ENCODE peak calls at places on chromosomes 2 and 18, in eight cellular contexts. U, X, A, O, B, G, V and R are unnamed samples.
A peak's percentile ranks its signal among the peaks of the same experiment; 100 is the strongest.

GRCh38 chr18:79554321-79554720 is 125.3 kb upstream of the CTDP1 start:
- DNase-seq in G (no peak), V (no peak), A (no peak), B (no peak), O (no peak), U (no peak), X (no peak), R (no peak)

GRCh38 chr18:50311573-50312106 is 24.1 kb upstream of the CXXC1 start:
- DNase-seq in X (no peak), B (no peak), A (no peak), O (no peak), G (no peak), V (no peak), U (no peak), R (no peak)

GRCh38 chr2:218853766-218854165 is 5.8 kb upstream of the WNT6 start:
- DNase-seq in G (peak; percentile 72), U (peak; percentile 76), O (no peak), X (no peak), A (peak; percentile 42), B (peak; percentile 21), V (peak; percentile 57), R (peak; percentile 55)

GRCh38 chr2:235461763-235462414 is 32.0 kb upstream of the AGAP1 start:
- DNase-seq in U (no peak), X (no peak), G (no peak), A (no peak), B (no peak), V (no peak), O (no peak), R (no peak)

GRCh38 chr2:99864561-99865216 is 277.7 kb downstream of the AFF3 start:
- DNase-seq in A (no peak), G (peak; percentile 70), V (peak; percentile 63), U (no peak), B (no peak), X (no peak), O (no peak), R (peak; percentile 55)

GRCh38 chr2:120823551-120823950 is 87.9 kb downstream of the GLI2 start:
- DNase-seq in B (no peak), G (no peak), X (no peak), V (no peak), O (no peak), A (no peak), U (no peak), R (no peak)

GRCh38 chr2:176507736-176508135 is 238.5 kb downstream of the MTX2 start:
- DNase-seq in V (peak; percentile 46), G (peak; percentile 68), O (no peak), X (no peak), A (no peak), U (peak; percentile 54), B (no peak), R (peak; percentile 59)

GRCh38 chr2:203750669-203751068 is 44.2 kb downstream of the CD28 start:
- DNase-seq in U (no peak), O (no peak), A (no peak), G (no peak), B (no peak), X (no peak), V (no peak), R (no peak)

GRCh38 chr2:143171817-143172216 is 42.6 kb downstream of the ARHGAP15 start:
- DNase-seq in O (no peak), V (peak; percentile 33), X (peak; percentile 43), U (no peak), G (peak; percentile 16), B (no peak), A (peak; percentile 20), R (no peak)

GRCh38 chr2:156704612-156705011 is 268.4 kb downstream of the GPD2 start:
- DNase-seq in G (no peak), O (no peak), B (no peak), A (no peak), X (no peak), V (no peak), U (no peak), R (no peak)

GRCh38 chr2:188024811-188025210 is 266.9 kb upstream of the GULP1 start:
- DNase-seq in X (no peak), G (peak; percentile 13), O (no peak), B (no peak), A (no peak), V (no peak), U (no peak), R (no peak)

GRCh38 chr2:135840601-135841000 is 3.6 kb upstream of the LCT start:
- DNase-seq in O (no peak), G (no peak), X (no peak), B (no peak), U (no peak), A (no peak), V (peak; percentile 48), R (no peak)

GRCh38 chr2:156947261-156947660 is 310.2 kb upstream of the GALNT5 start:
- DNase-seq in A (peak; percentile 3), O (no peak), X (no peak), V (peak; percentile 36), U (no peak), G (no peak), B (no peak), R (no peak)

GRCh38 chr2:8002765-8003393 is 679.0 kb upstream of the ID2 start:
- DNase-seq in V (no peak), B (no peak), G (no peak), X (no peak), A (no peak), U (no peak), O (no peak), R (no peak)

GRCh38 chr18:63004466-63005089 is 289.2 kb downstream of the PHLPP1 start:
- DNase-seq in A (no peak), B (no peak), V (no peak), O (no peak), X (no peak), U (no peak), G (no peak), R (no peak)

GRCh38 chr2:197197808-197198409 is 112.7 kb downstream of the ANKRD44 start:
- DNase-seq in O (no peak), A (no peak), U (no peak), B (no peak), G (no peak), X (no peak), V (no peak), R (no peak)
- H3K79me2 ChIP-seq in O (no peaks in the 10 kb centered on the region), A (no peaks in the 10 kb centered on the region), U (no peaks in the 10 kb centered on the region), B (no peaks in the 10 kb centered on the region), G (no peaks in the 10 kb centered on the region), X (no peaks in the 10 kb centered on the region), V (no peaks in the 10 kb centered on the region), R (no peaks in the 10 kb centered on the region)

DNA sequence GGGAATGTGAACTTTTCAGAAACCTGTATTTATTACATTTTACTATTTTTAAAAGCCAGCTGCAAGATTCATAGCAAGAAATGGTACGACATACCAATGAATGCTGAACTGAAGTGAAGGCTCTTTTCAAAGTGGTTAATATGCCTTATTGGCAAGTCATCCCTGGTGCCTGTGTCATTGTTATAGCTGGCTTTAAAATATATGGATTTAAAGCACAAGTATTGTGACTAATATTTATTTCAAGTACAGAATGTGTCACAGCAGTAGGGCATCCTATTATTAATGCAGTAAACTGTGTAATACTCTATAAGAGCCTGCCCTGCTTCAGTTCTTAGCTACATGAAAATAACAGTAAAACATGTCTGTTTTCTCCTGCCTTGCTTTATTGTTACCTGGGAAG is 10.8 kb downstream of the TSHZ1 start:
- DNase-seq in U (no peak), G (no peak), X (no peak), A (no peak), B (no peak), V (peak; percentile 40), O (no peak), R (no peak)
- H3K4me3 ChIP-seq in U (no peak overlapping the region), G (no peak overlapping the region), X (no peak overlapping the region), A (no peak overlapping the region), B (no peak overlapping the region), V (no peak overlapping the region), O (no peak overlapping the region), R (no peak overlapping the region)

DNA sequence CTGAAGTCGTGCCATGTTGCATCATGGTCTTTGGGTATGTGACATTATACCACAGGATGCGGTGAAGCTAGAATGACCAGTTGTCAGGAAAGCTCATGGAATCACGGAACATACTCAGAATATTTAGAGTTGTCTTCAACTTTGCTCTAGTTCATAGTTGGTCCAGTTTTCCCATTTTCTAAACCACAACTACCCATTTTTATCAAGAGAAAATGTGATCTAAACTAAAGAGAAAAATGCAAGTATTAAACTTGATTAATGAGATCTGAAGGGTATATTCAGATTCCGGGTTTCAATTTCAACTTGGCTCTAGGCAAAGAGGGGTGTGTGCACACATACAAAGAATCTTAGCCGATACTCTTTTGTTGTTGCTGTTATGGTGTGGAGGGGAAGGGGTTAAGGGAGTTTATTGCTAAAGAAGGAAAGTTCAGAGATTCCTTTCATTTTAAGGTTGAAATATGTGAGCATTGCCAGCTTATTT is 516.5 kb upstream of the ZEB2 start:
- DNase-seq in G (peak; percentile 53), O (no peak), B (no peak), V (peak; percentile 68), X (no peak), A (no peak), U (no peak), R (peak; percentile 46)
- H2AFZ ChIP-seq in G (peak overlapping the region; percentile 63), O (no peak overlapping the region), B (peak overlapping the region; percentile 54), V (peak overlapping the region; percentile 82), X (no peak overlapping the region), A (no peak overlapping the region), U (no peak overlapping the region), R (peak overlapping the region; percentile 6)

DNA sequence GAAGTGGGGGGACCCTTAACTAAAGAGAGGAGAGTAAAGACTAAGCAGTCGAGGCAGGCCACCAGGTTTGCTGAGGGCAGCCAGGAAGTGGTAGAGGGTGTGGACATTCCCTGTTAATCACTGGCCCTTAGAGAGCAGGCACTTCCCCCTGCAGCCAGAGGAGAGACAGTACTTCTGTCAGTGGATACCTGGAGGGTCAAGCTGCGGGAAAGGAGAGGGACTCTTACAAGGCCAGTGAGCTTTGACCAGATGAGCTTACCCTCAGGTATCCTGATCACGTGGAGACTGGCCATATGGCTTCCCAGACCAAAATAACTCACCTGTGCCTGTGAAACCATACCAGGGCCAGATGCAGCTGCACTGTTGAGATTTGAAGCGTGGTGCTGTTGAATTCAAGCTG is 28.6 kb downstream of the ITGA6 start:
- DNase-seq in V (no peak), G (no peak), O (no peak), A (peak; percentile 32), U (peak; percentile 71), B (no peak), X (no peak), R (no peak)
- H3K79me2 ChIP-seq in V (peaks cover 12% of the 10 kb centered on the region), G (no peaks in the 10 kb centered on the region), O (peaks cover 98% of the 10 kb centered on the region), A (peaks cover 100% of the 10 kb centered on the region), U (peaks cover 89% of the 10 kb centered on the region), B (no peaks in the 10 kb centered on the region), X (peaks cover 97% of the 10 kb centered on the region), R (no peaks in the 10 kb centered on the region)

DNA sequence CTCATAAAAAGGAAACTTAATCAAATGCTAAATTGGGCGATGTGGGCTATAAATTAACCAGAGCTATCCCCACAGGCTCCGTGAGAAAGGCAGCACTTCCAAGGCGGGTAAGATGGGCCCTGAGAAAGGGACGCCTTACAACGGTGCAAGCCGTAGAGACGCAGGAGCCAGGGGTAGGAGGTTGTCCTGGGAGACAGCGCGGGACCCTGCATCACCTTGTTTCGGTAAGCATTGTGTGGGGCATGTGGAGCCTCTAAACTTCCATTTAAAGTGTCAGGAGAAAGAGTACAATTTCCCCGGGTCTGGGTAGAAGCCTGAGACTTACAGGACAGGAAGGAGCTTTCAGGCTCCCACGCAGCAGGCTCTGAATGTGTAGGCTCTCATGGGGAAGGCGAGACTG is 1.2 kb upstream of the PER2 start:
- DNase-seq in U (no peak), B (no peak), A (no peak), G (no peak), X (peak; percentile 23), V (no peak), O (no peak), R (no peak)
- H3K4me3 ChIP-seq in U (peak overlapping the region; percentile 72), B (peak overlapping the region; percentile 71), A (peak overlapping the region; percentile 80), G (no peak overlapping the region), X (peak overlapping the region; percentile 74), V (peak overlapping the region; percentile 75), O (peak overlapping the region; percentile 73), R (peak overlapping the region; percentile 78)